ENCODE peak calls at places on chromosomes 16 and 17, in nine cellular contexts. One of them, this sample, is unnamed.
A peak's percentile ranks its signal among the peaks of the same experiment; 100 is the strongest.

GRCh38 chr16:22624038-22624656 is 113.5 kb downstream of the NPIPB5 start:
- DNase-seq in ovary: no peak
- DNase-seq in thyroid gland: no peak
- DNase-seq in CD8-positive, alpha-beta T cell: no peak
- DNase-seq in psoas muscle: no peak
- DNase-seq in colonic mucosa: no peak
- DNase-seq in heart right ventricle: no peak
- DNase-seq in body of pancreas: no peak
- DNase-seq in adrenal gland: no peak
- DNase-seq in this sample: no peak

GRCh38 chr17:77433385-77434135 is 292.8 kb downstream of the SEC14L1 start:
- DNase-seq in ovary: peak; percentile 60
- DNase-seq in thyroid gland: no peak
- DNase-seq in CD8-positive, alpha-beta T cell: no peak
- DNase-seq in psoas muscle: no peak
- DNase-seq in colonic mucosa: no peak
- DNase-seq in heart right ventricle: peak; percentile 72
- DNase-seq in body of pancreas: no peak
- DNase-seq in adrenal gland: no peak
- DNase-seq in this sample: no peak

GRCh38 chr16:66924527-66925321 is 611 bp downstream of the RRAD start:
- DNase-seq in ovary: no peak
- DNase-seq in thyroid gland: peak; percentile 51
- DNase-seq in CD8-positive, alpha-beta T cell: no peak
- DNase-seq in psoas muscle: peak; percentile 73
- DNase-seq in colonic mucosa: peak; percentile 55
- DNase-seq in heart right ventricle: peak; percentile 62
- DNase-seq in body of pancreas: no peak
- DNase-seq in adrenal gland: peak; percentile 45
- DNase-seq in this sample: no peak

GRCh38 chr16:71205482-71206131 is 24.9 kb downstream of the HYDIN start:
- DNase-seq in ovary: no peak
- DNase-seq in thyroid gland: peak; percentile 13
- DNase-seq in CD8-positive, alpha-beta T cell: no peak
- DNase-seq in psoas muscle: peak; percentile 44
- DNase-seq in colonic mucosa: no peak
- DNase-seq in heart right ventricle: peak; percentile 50
- DNase-seq in body of pancreas: peak; percentile 43
- DNase-seq in adrenal gland: no peak
- DNase-seq in this sample: no peak

GRCh38 chr17:20733923-20734322 is 154.4 kb downstream of the CDRT15L2 start:
- DNase-seq in ovary: no peak
- DNase-seq in thyroid gland: no peak
- DNase-seq in CD8-positive, alpha-beta T cell: no peak
- DNase-seq in psoas muscle: no peak
- DNase-seq in colonic mucosa: no peak
- DNase-seq in heart right ventricle: no peak
- DNase-seq in body of pancreas: no peak
- DNase-seq in adrenal gland: no peak
- DNase-seq in this sample: no peak

GRCh38 chr16:54056921-54057320 is 229.7 kb downstream of the IRX3 start:
- DNase-seq in ovary: no peak
- DNase-seq in thyroid gland: no peak
- DNase-seq in CD8-positive, alpha-beta T cell: no peak
- DNase-seq in psoas muscle: no peak
- DNase-seq in colonic mucosa: no peak
- DNase-seq in heart right ventricle: no peak
- DNase-seq in body of pancreas: no peak
- DNase-seq in adrenal gland: no peak
- DNase-seq in this sample: no peak

GRCh38 chr16:14092579-14092978 is 21.5 kb downstream of the MRTFB start:
- DNase-seq in ovary: no peak
- DNase-seq in thyroid gland: no peak
- DNase-seq in CD8-positive, alpha-beta T cell: no peak
- DNase-seq in psoas muscle: no peak
- DNase-seq in colonic mucosa: no peak
- DNase-seq in heart right ventricle: no peak
- DNase-seq in body of pancreas: no peak
- DNase-seq in adrenal gland: no peak
- DNase-seq in this sample: no peak

GRCh38 chr17:65953316-65954147 is 238.4 kb downstream of the CEP112 start:
- DNase-seq in ovary: no peak
- DNase-seq in thyroid gland: no peak
- DNase-seq in CD8-positive, alpha-beta T cell: no peak
- DNase-seq in psoas muscle: no peak
- DNase-seq in colonic mucosa: no peak
- DNase-seq in heart right ventricle: no peak
- DNase-seq in body of pancreas: no peak
- DNase-seq in adrenal gland: no peak
- DNase-seq in this sample: no peak

GRCh38 chr16:54934536-54935410 is 4.1 kb downstream of the IRX5 start:
- DNase-seq in ovary: no peak
- DNase-seq in thyroid gland: no peak
- DNase-seq in CD8-positive, alpha-beta T cell: no peak
- DNase-seq in psoas muscle: peak; percentile 53
- DNase-seq in colonic mucosa: no peak
- DNase-seq in heart right ventricle: no peak
- DNase-seq in body of pancreas: no peak
- DNase-seq in adrenal gland: no peak
- DNase-seq in this sample: peak; percentile 66

GRCh38 chr17:72822358-72823023 is 270.0 kb downstream of the SLC39A11 start:
- DNase-seq in ovary: no peak
- DNase-seq in thyroid gland: no peak
- DNase-seq in CD8-positive, alpha-beta T cell: no peak
- DNase-seq in psoas muscle: no peak
- DNase-seq in colonic mucosa: no peak
- DNase-seq in heart right ventricle: no peak
- DNase-seq in body of pancreas: no peak
- DNase-seq in adrenal gland: no peak
- DNase-seq in this sample: no peak

GRCh38 chr17:7592422-7593021 is 2.6 kb upstream of the SOX15 start:
- DNase-seq in ovary: no peak
- DNase-seq in thyroid gland: no peak
- DNase-seq in CD8-positive, alpha-beta T cell: no peak
- DNase-seq in psoas muscle: no peak
- DNase-seq in colonic mucosa: no peak
- DNase-seq in heart right ventricle: no peak
- DNase-seq in body of pancreas: no peak
- DNase-seq in adrenal gland: no peak
- DNase-seq in this sample: no peak

GRCh38 chr17:72056155-72056554 is 64.7 kb upstream of the SOX9 start:
- DNase-seq in ovary: no peak
- DNase-seq in thyroid gland: no peak
- DNase-seq in CD8-positive, alpha-beta T cell: no peak
- DNase-seq in psoas muscle: no peak
- DNase-seq in colonic mucosa: no peak
- DNase-seq in heart right ventricle: no peak
- DNase-seq in body of pancreas: no peak
- DNase-seq in adrenal gland: no peak
- DNase-seq in this sample: no peak

GRCh38 chr16:83994703-83995102 is 26.7 kb downstream of the NECAB2 start:
- DNase-seq in ovary: no peak
- DNase-seq in thyroid gland: no peak
- DNase-seq in CD8-positive, alpha-beta T cell: no peak
- DNase-seq in psoas muscle: no peak
- DNase-seq in colonic mucosa: no peak
- DNase-seq in heart right ventricle: no peak
- DNase-seq in body of pancreas: no peak
- DNase-seq in adrenal gland: no peak
- DNase-seq in this sample: no peak
- H3K9me3 ChIP-seq in ovary: no peaks in the 10 kb centered on the region
- H3K9me3 ChIP-seq in thyroid gland: no peaks in the 10 kb centered on the region
- H3K9me3 ChIP-seq in CD8-positive, alpha-beta T cell: no peaks in the 10 kb centered on the region
- H3K9me3 ChIP-seq in psoas muscle: no peaks in the 10 kb centered on the region
- H3K9me3 ChIP-seq in colonic mucosa: no peaks in the 10 kb centered on the region
- H3K9me3 ChIP-seq in heart right ventricle: no peaks in the 10 kb centered on the region
- H3K9me3 ChIP-seq in body of pancreas: no peaks in the 10 kb centered on the region
- H3K9me3 ChIP-seq in adrenal gland: no peaks in the 10 kb centered on the region
- H3K9me3 ChIP-seq in this sample: no peaks in the 10 kb centered on the region

GRCh38 chr17:1709403-1709891 is 730 bp downstream of the TLCD2 start:
- DNase-seq in ovary: peak; percentile 57
- DNase-seq in thyroid gland: no peak
- DNase-seq in CD8-positive, alpha-beta T cell: no peak
- DNase-seq in psoas muscle: peak; percentile 48
- DNase-seq in colonic mucosa: peak; percentile 29
- DNase-seq in heart right ventricle: no peak
- DNase-seq in body of pancreas: peak; percentile 23
- DNase-seq in adrenal gland: peak; percentile 72
- DNase-seq in this sample: no peak
- TF ChIP-seq CTCF in ovary: no peak
- TF ChIP-seq CTCF in thyroid gland: no peak
- TF ChIP-seq CTCF in CD8-positive, alpha-beta T cell: no peak
- TF ChIP-seq CTCF in psoas muscle: no peak
- TF ChIP-seq CTCF in colonic mucosa: no peak
- TF ChIP-seq CTCF in heart right ventricle: no peak
- TF ChIP-seq CTCF in body of pancreas: no peak
- TF ChIP-seq CTCF in adrenal gland: no peak
- TF ChIP-seq CTCF in this sample: no peak

DNA sequence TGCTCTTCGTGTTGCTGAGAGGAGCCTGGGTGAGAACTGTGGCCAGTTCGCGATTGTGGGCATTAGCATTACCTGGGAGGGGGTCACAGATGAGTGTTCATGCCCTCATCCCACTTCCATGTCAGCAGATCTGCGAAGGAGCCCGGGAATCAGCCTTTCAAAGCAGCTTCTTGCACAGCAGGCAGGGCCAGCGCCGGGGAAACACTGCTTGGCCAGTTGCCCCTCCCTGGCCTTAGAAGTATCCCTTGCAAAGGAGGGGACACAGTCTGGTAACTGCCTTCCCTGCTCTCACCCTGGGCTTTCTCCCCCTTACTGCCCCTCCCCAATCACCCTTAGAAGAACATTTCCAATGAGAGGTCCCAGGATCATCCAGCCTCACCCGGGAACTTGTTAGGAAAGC is 42.8 kb upstream of the FOXF1 start:
- DNase-seq in ovary: no peak
- DNase-seq in thyroid gland: no peak
- DNase-seq in CD8-positive, alpha-beta T cell: no peak
- DNase-seq in psoas muscle: no peak
- DNase-seq in colonic mucosa: no peak
- DNase-seq in heart right ventricle: no peak
- DNase-seq in body of pancreas: no peak
- DNase-seq in adrenal gland: no peak
- DNase-seq in this sample: no peak
- H3K27ac ChIP-seq in ovary: no peak overlapping the region
- H3K27ac ChIP-seq in thyroid gland: no peak overlapping the region
- H3K27ac ChIP-seq in CD8-positive, alpha-beta T cell: no peak overlapping the region
- H3K27ac ChIP-seq in psoas muscle: no peak overlapping the region
- H3K27ac ChIP-seq in colonic mucosa: peak overlapping the region; percentile 44
- H3K27ac ChIP-seq in heart right ventricle: no peak overlapping the region
- H3K27ac ChIP-seq in body of pancreas: no peak overlapping the region
- H3K27ac ChIP-seq in adrenal gland: no peak overlapping the region
- H3K27ac ChIP-seq in this sample: no peak overlapping the region

DNA sequence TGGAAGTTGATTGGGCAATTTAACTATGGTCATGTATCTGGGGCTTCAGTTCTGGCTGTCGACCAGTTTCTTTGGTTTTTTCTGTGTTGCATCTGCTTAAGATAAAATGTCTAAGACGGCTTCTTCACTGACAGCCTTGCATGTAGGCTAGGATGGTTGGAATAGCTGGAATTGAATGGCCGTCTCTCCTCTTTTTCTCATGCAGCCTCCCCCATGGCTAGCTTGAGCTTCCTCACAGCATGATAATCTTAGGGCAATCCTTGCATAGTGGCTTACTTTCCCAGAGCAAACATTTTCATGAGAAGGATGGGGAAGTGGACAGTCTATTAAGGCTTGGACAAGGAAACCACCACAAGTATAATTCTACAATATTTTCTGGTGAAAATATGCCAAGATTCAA is 433.8 kb downstream of the KIF2B start:
- DNase-seq in ovary: no peak
- DNase-seq in thyroid gland: no peak
- DNase-seq in CD8-positive, alpha-beta T cell: no peak
- DNase-seq in psoas muscle: no peak
- DNase-seq in colonic mucosa: no peak
- DNase-seq in heart right ventricle: no peak
- DNase-seq in body of pancreas: no peak
- DNase-seq in adrenal gland: no peak
- DNase-seq in this sample: no peak
- H3K9me3 ChIP-seq in ovary: no peaks in the 10 kb centered on the region
- H3K9me3 ChIP-seq in thyroid gland: no peaks in the 10 kb centered on the region
- H3K9me3 ChIP-seq in CD8-positive, alpha-beta T cell: no peaks in the 10 kb centered on the region
- H3K9me3 ChIP-seq in psoas muscle: no peaks in the 10 kb centered on the region
- H3K9me3 ChIP-seq in colonic mucosa: no peaks in the 10 kb centered on the region
- H3K9me3 ChIP-seq in heart right ventricle: no peaks in the 10 kb centered on the region
- H3K9me3 ChIP-seq in body of pancreas: no peaks in the 10 kb centered on the region
- H3K9me3 ChIP-seq in adrenal gland: no peaks in the 10 kb centered on the region
- H3K9me3 ChIP-seq in this sample: no peaks in the 10 kb centered on the region

DNA sequence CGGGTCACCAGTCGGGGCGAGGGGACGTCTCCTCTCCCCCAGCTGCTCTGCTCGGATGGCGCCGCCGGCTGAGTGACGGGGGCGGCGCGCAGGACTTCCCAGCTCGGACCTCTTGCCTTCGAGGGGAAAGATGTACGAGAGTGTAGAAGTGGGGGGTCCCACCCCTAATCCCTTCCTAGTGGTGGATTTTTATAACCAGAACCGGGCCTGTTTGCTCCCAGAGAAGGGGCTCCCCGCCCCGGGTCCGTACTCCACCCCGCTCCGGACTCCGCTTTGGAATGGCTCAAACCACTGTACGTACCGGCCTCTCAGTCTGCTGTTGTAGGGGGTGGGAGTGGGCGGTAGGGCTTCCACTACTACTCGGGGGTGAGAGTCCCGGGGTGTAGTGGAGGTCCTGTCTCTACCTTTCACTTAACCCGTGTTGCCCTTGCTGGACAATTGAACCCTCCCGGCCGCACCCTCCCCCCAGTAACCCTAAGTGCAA is 21.9 kb downstream of the GJD3 start:
- DNase-seq in ovary: no peak
- DNase-seq in thyroid gland: peak; percentile 40
- DNase-seq in CD8-positive, alpha-beta T cell: no peak
- DNase-seq in psoas muscle: no peak
- DNase-seq in colonic mucosa: peak; percentile 56
- DNase-seq in heart right ventricle: no peak
- DNase-seq in body of pancreas: no peak
- DNase-seq in adrenal gland: no peak
- DNase-seq in this sample: no peak
- TF ChIP-seq CTCF in ovary: no peak
- TF ChIP-seq CTCF in thyroid gland: no peak
- TF ChIP-seq CTCF in CD8-positive, alpha-beta T cell: no peak
- TF ChIP-seq CTCF in psoas muscle: no peak
- TF ChIP-seq CTCF in colonic mucosa: no peak
- TF ChIP-seq CTCF in heart right ventricle: no peak
- TF ChIP-seq CTCF in body of pancreas: no peak
- TF ChIP-seq CTCF in adrenal gland: no peak
- TF ChIP-seq CTCF in this sample: no peak

This sample was measured in lung.